ENCODE peak calls at places on chromosomes 12 and 14, in eight cellular contexts. K is amniotic stem cell; B is WTC11; U is body of pancreas; C is NCI-H1930; T is NCI-H1092; P is activated T-cell treated with anti-CD3 and anti-CD28 coated beads, Interleukin-2, amount 50 U/mL, for 24 hours; M is kidney. D is an unnamed sample.

GRCh38 chr14:97824218-97824617 is 1027.0 kb downstream of the VRK1 start:
- DNase-seq in B (no peak), P (no peak), T (no peak), M (no peak), U (no peak), C (no peak), K (no peak), D (no peak)

GRCh38 chr14:101031186-101031585 is 127.7 kb upstream of the RTL1 start:
- DNase-seq in K (no peak), M (peak), T (no peak), P (no peak), C (no peak), B (no peak), U (no peak), D (no peak)

GRCh38 chr12:113184098-113184899 is 979 bp downstream of the DDX54 start:
- DNase-seq in M (peak), K (no peak), P (no peak), B (no peak), C (no peak), U (no peak), T (no peak), D (no peak)

GRCh38 chr12:52226446-52226845 is 6.6 kb upstream of the KRT7 start:
- DNase-seq in U (no peak), K (no peak), B (no peak), P (no peak), M (no peak), T (no peak), C (no peak), D (no peak)

GRCh38 chr14:54138354-54139038 is 181.9 kb upstream of the BMP4 start:
- DNase-seq in K (no peak), T (no peak), M (no peak), P (no peak), B (no peak), C (no peak), U (no peak), D (no peak)

GRCh38 chr12:90627180-90627896 is 327.6 kb downstream of the CCER1 start:
- DNase-seq in M (no peak), K (no peak), B (no peak), C (no peak), T (no peak), U (no peak), P (no peak), D (no peak)

GRCh38 chr12:121579190-121579791 is 1.5 kb downstream of the KDM2B start:
- DNase-seq in K (no peak), C (no peak), U (peak), P (peak), M (peak), T (no peak), B (peak), D (no peak)

GRCh38 chr14:24311837-24312615 is 724 bp downstream of the LTB4R start:
- DNase-seq in P (no peak), K (no peak), B (no peak), U (no peak), C (no peak), T (no peak), M (no peak), D (no peak)

GRCh38 chr14:33573296-33573695 is 377.6 kb downstream of the EGLN3 start:
- DNase-seq in P (no peak), M (no peak), C (no peak), K (no peak), U (no peak), B (no peak), T (no peak), D (no peak)

GRCh38 chr12:92810370-92810769 is 107.6 kb downstream of the PLEKHG7 start:
- DNase-seq in P (no peak), C (no peak), U (no peak), M (no peak), T (no peak), K (no peak), B (no peak), D (no peak)

GRCh38 chr12:108190529-108190928 is 61.4 kb downstream of the WSCD2 start:
- DNase-seq in C (no peak), B (no peak), U (no peak), T (no peak), K (no peak), P (no peak), M (no peak), D (peak)

GRCh38 chr14:76376001-76376404 is at the start of gene ESRRB:
- DNase-seq in U (no peak), C (no peak), B (peak), M (no peak), P (no peak), K (no peak), T (no peak), D (no peak)

GRCh38 chr14:68787235-68787727 is 5.6 kb downstream of the ZFP36L1 start:
- DNase-seq in K (no peak), B (no peak), C (no peak), T (no peak), U (peak), M (no peak), P (peak), D (no peak)

GRCh38 chr14:61561657-61562276 is 133.5 kb upstream of the HIF1A start:
- DNase-seq in M (peak), K (peak), T (no peak), P (no peak), C (no peak), U (peak), B (no peak), D (no peak)

GRCh38 chr12:31594681-31595080 is 3.7 kb upstream of the DENND5B start:
- DNase-seq in B (no peak), M (peak), P (no peak), C (no peak), T (no peak), U (no peak), K (no peak), D (no peak)

GRCh38 chr12:58285551-58285950 is 344.2 kb downstream of the ATP23 start:
- DNase-seq in U (no peak), M (no peak), C (no peak), K (no peak), B (peak), P (no peak), T (no peak), D (no peak)

GRCh38 chr12:89261982-89262381 is 90.3 kb downstream of the DUSP6 start:
- DNase-seq in T (no peak), P (no peak), U (no peak), K (no peak), M (no peak), B (no peak), C (no peak), D (no peak)

GRCh38 chr12:126883737-126884136 is 1383.2 kb upstream of the TMEM132C start:
- DNase-seq in C (no peak), K (no peak), B (no peak), M (no peak), T (no peak), U (peak), P (no peak), D (no peak)

GRCh38 chr14:105063041-105063440 is 2.2 kb downstream of the GPR132 start:
- DNase-seq in B (no peak), P (no peak), C (no peak), K (no peak), M (peak), U (no peak), T (no peak), D (no peak)

D was measured in NCI-H187.